ENCODE peak calls at places on chromosome 2, in five cellular contexts. U is prostate gland, D is GM12891, H is right lobe of liver, G is pulmonary artery endothelial cell. N is an unnamed sample.
A peak's percentile ranks its signal among the peaks of the same experiment; 100 is the strongest.

GRCh38 chr2:215435261-215435808 is 533 bp downstream of the FN1 start:
- DNase-seq in U (no peak), D (peak; percentile 19), H (peak; percentile 49), G (no peak), N (no peak)

GRCh38 chr2:199488772-199489400 is 31.1 kb upstream of the SATB2 start:
- DNase-seq in U (no peak), D (peak; percentile 53), H (peak; percentile 47), G (peak; percentile 7), N (peak; percentile 31)

GRCh38 chr2:7672027-7672684 is 754.9 kb downstream of the RNF144A start:
- DNase-seq in U (no peak), D (no peak), H (peak; percentile 45), G (no peak), N (peak; percentile 25)

GRCh38 chr2:37711831-37712230 is 40.4 kb upstream of the CDC42EP3 start:
- DNase-seq in U (no peak), D (no peak), H (no peak), G (no peak), N (no peak)

GRCh38 chr2:198309081-198309480 is 504.7 kb downstream of the PLCL1 start:
- DNase-seq in U (no peak), D (no peak), H (no peak), G (no peak), N (no peak)

GRCh38 chr2:156787517-156787916 is 351.3 kb downstream of the GPD2 start:
- DNase-seq in U (no peak), D (no peak), H (no peak), G (no peak), N (no peak)

GRCh38 chr2:112541315-112542122 is 746 bp upstream of the POLR1B start:
- DNase-seq in U (no peak), D (peak; percentile 48), H (peak; percentile 56), G (peak; percentile 22), N (no peak)

GRCh38 chr2:58870704-58871103 is 629.6 kb upstream of the FANCL start:
- DNase-seq in U (no peak), D (no peak), H (no peak), G (no peak), N (no peak)

GRCh38 chr2:70580352-70580751 is 26.7 kb upstream of the TGFA start:
- DNase-seq in U (no peak), D (no peak), H (no peak), G (no peak), N (no peak)

GRCh38 chr2:20012282-20013060 is at the start of gene MATN3:
- DNase-seq in U (no peak), D (no peak), H (peak; percentile 46), G (no peak), N (no peak)

GRCh38 chr2:129300456-129300855 is 679.0 kb upstream of the RAB6C start:
- DNase-seq in U (no peak), D (no peak), H (no peak), G (no peak), N (no peak)

GRCh38 chr2:238868067-238868524 is 20.2 kb downstream of the TWIST2 start:
- DNase-seq in U (no peak), D (no peak), H (no peak), G (no peak), N (no peak)

GRCh38 chr2:110206056-110206455 is 1.2 kb upstream of the NPHP1 start:
- DNase-seq in U (no peak), D (no peak), H (no peak), G (no peak), N (no peak)

GRCh38 chr2:54456526-54457325 is 599 bp downstream of the SPTBN1 start:
- DNase-seq in U (no peak), D (peak; percentile 42), H (peak; percentile 54), G (no peak), N (no peak)